ENCODE peak calls at places on chromosome X, in nine cellular contexts. M, U, H, R, O, N, J, P and E are unnamed samples.

GRCh38 chrX:150028692-150029091 is 90.4 kb upstream of the EOLA2 start:
- DNase-seq in M (no peak), H (no peak), N (no peak), U (no peak), R (no peak), J (no peak), P (no peak), O (no peak), E (no peak)

GRCh38 chrX:14351889-14352288 is 177.4 kb upstream of the GLRA2 start:
- DNase-seq in N (no peak), M (no peak), H (no peak), P (no peak), U (peak; percentile 28), J (no peak), O (no peak), R (no peak), E (no peak)

GRCh38 chrX:11351375-11352295 is 58.4 kb downstream of the AMELX start:
- DNase-seq in R (peak; percentile 33), J (no peak), N (no peak), M (peak; percentile 27), U (no peak), H (peak; percentile 36), P (no peak), O (peak; percentile 84), E (no peak)

GRCh38 chrX:140034916-140035315 is 69.6 kb upstream of the CXorf66 start:
- DNase-seq in U (no peak), P (no peak), N (no peak), H (no peak), O (no peak), M (no peak), J (peak; percentile 33), R (no peak), E (no peak)

GRCh38 chrX:31392541-31392940 is 320.7 kb upstream of the FTHL17 start:
- DNase-seq in M (no peak), P (no peak), U (no peak), J (no peak), N (no peak), O (peak; percentile 10), R (no peak), H (no peak), E (no peak)

GRCh38 chrX:24282381-24283121 is 31.3 kb downstream of the SUPT20HL2 start:
- DNase-seq in P (no peak), R (no peak), H (peak; percentile 20), M (no peak), U (no peak), J (no peak), N (no peak), O (peak; percentile 31), E (no peak)

GRCh38 chrX:9606971-9607370 is 142.1 kb downstream of the TBL1X start:
- DNase-seq in J (no peak), N (no peak), U (no peak), H (no peak), P (no peak), M (no peak), O (no peak), R (no peak), E (no peak)

GRCh38 chrX:44039556-44039955 is 66.4 kb upstream of the NDP start:
- DNase-seq in H (no peak), O (no peak), R (no peak), N (no peak), J (no peak), U (no peak), P (no peak), M (no peak), E (no peak)

GRCh38 chrX:28888421-28888820 is 301.2 kb downstream of the IL1RAPL1 start:
- DNase-seq in R (no peak), N (no peak), P (no peak), H (no peak), O (peak; percentile 70), M (no peak), U (no peak), J (no peak), E (no peak)

GRCh38 chrX:136662104-136662503 is 14.1 kb downstream of the CD40LG start:
- DNase-seq in U (no peak), R (no peak), P (no peak), M (no peak), J (no peak), N (no peak), H (no peak), O (no peak), E (no peak)

GRCh38 chrX:39835776-39836175 is 262.0 kb downstream of the BCOR start:
- DNase-seq in H (no peak), U (no peak), O (no peak), N (no peak), P (no peak), M (no peak), J (no peak), R (no peak), E (no peak)

GRCh38 chrX:40282901-40283674 is 185.3 kb upstream of the BCOR start:
- DNase-seq in P (no peak), R (no peak), J (no peak), N (no peak), U (no peak), H (no peak), M (no peak), O (peak; percentile 6), E (no peak)

GRCh38 chrX:141301017-141301416 is 58.7 kb upstream of the SPANXC start:
- DNase-seq in P (no peak), M (no peak), H (no peak), U (no peak), R (no peak), O (no peak), J (peak; percentile 17), N (no peak), E (no peak)

GRCh38 chrX:70755850-70756249 is 152.7 kb downstream of the TEX11 start:
- DNase-seq in M (no peak), R (no peak), N (no peak), P (no peak), U (peak; percentile 86), H (no peak), J (no peak), O (no peak), E (peak; percentile 53)

GRCh38 chrX:142999209-142999720 is 26.5 kb upstream of the SPANXN4 start:
- DNase-seq in R (no peak), J (peak; percentile 47), P (no peak), U (no peak), H (no peak), M (no peak), N (no peak), O (no peak), E (no peak)

GRCh38 chrX:270848-271367 is 10.3 kb upstream of the PLCXD1 start:
- DNase-seq in J (no peak), O (no peak), N (peak; percentile 42), M (no peak), R (no peak), H (peak; percentile 15), P (no peak), U (peak; percentile 59), E (no peak)

GRCh38 chrX:47169726-47170515 is 23.7 kb upstream of the UBA1 start:
- DNase-seq in H (no peak), O (peak; percentile 54), N (no peak), J (no peak), U (peak; percentile 15), R (peak; percentile 56), P (no peak), M (no peak), E (no peak)

DNA sequence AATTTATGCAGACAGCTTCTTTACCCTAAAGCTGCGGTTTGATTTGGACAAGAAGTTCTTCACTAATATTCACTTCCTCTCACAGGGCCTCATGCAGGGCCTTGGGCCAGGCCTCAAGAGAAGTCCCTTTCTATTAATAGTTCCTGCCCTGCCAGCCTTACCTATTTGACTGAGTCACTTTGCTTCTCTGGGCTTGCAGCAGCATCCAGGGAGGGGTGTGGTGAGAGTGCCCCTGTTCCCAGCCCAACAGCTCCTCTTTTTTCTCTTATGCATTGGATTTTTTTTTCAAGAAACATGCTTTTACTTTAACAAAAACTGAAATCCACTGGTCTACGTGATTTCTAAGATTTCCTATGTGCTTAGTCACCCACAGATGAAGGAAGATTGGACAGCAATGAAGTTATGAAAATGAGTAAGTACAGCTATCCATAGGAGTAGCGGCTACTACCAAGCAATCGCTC is 26.7 kb downstream of the FAM156B start:
- DNase-seq in P (no peak), U (no peak), H (no peak), O (peak; percentile 69), J (peak; percentile 61), N (no peak), M (peak; percentile 17), R (no peak), E (no peak)
- H3K27ac ChIP-seq in P (peak overlapping the region; percentile 6), U (no peak overlapping the region), H (peak overlapping the region; percentile 37), O (peak overlapping the region; percentile 93), J (peak overlapping the region; percentile 61), N (no peak overlapping the region), M (no peak overlapping the region), R (peak overlapping the region; percentile 43), E (no peak overlapping the region)

GRCh38 chrX:27767387-27767786 is 40.4 kb upstream of the MAGEB10 start:
- DNase-seq in H (no peak), O (peak; percentile 25), R (no peak), U (no peak), J (peak; percentile 60), M (no peak), P (no peak), N (no peak), E (no peak)
- H3K27ac ChIP-seq in H (no peak overlapping the region), O (no peak overlapping the region), R (no peak overlapping the region), U (no peak overlapping the region), J (peak overlapping the region; percentile 73), M (no peak overlapping the region), P (no peak overlapping the region), N (no peak overlapping the region), E (no peak overlapping the region)

GRCh38 chrX:51853251-51853650 is 40.2 kb upstream of the MAGED1 start:
- DNase-seq in O (no peak), H (no peak), J (no peak), U (no peak), R (no peak), M (no peak), N (no peak), P (no peak), E (no peak)

GRCh38 chrX:51851507-51852085 is 41.8 kb upstream of the MAGED1 start:
- DNase-seq in R (no peak), O (no peak), M (no peak), N (no peak), U (no peak), P (peak; percentile 11), H (no peak), J (peak; percentile 28), E (no peak)

GRCh38 chrX:51855698-51856097 is 37.7 kb upstream of the MAGED1 start:
- DNase-seq in J (no peak), P (no peak), M (no peak), N (no peak), O (no peak), R (no peak), U (no peak), H (no peak), E (no peak)

GRCh38 chrX:51852621-51853020 is 40.8 kb upstream of the MAGED1 start:
- DNase-seq in N (no peak), U (no peak), J (no peak), O (no peak), P (no peak), M (no peak), R (no peak), H (no peak), E (no peak)

GRCh38 chrX:51852096-51852495 is 41.3 kb upstream of the MAGED1 start:
- DNase-seq in M (no peak), J (no peak), H (no peak), P (no peak), U (no peak), R (no peak), O (no peak), N (no peak), E (no peak)
- H3K27ac ChIP-seq in M (no peak overlapping the region), J (no peak overlapping the region), H (no peak overlapping the region), P (peak overlapping the region; percentile 51), U (peak overlapping the region; percentile 76), R (no peak overlapping the region), O (no peak overlapping the region), N (no peak overlapping the region), E (no peak overlapping the region)

GRCh38 chrX:130174937-130175336 is 3.2 kb downstream of the RAB33A start:
- DNase-seq in N (no peak), M (no peak), J (no peak), H (no peak), U (no peak), P (no peak), R (no peak), O (no peak), E (no peak)
- H3K27ac ChIP-seq in N (no peak overlapping the region), M (no peak overlapping the region), J (no peak overlapping the region), H (peak overlapping the region; percentile 83), U (no peak overlapping the region), P (no peak overlapping the region), R (peak overlapping the region; percentile 73), O (no peak overlapping the region), E (no peak overlapping the region)